ENCODE peak calls at places on chromosomes 11 and 22, in five cellular contexts. One of them, this sample, is unnamed.
A peak's percentile ranks its signal among the peaks of the same experiment; 100 is the strongest.

GRCh38 chr11:115672412-115672811 is 168.2 kb upstream of the CADM1 start:
- DNase-seq in nephron progenitor cell: no peak
- DNase-seq in colonic mucosa: no peak
- DNase-seq in dorsolateral prefrontal cortex: no peak
- DNase-seq in choroid plexus epithelial cell: no peak
- DNase-seq in this sample: no peak

GRCh38 chr11:91880660-91881059 is 344.0 kb upstream of the FAT3 start:
- DNase-seq in nephron progenitor cell: no peak
- DNase-seq in colonic mucosa: no peak
- DNase-seq in dorsolateral prefrontal cortex: no peak
- DNase-seq in choroid plexus epithelial cell: no peak
- DNase-seq in this sample: no peak

GRCh38 chr11:131888230-131888826 is 517.9 kb downstream of the NTM start:
- DNase-seq in nephron progenitor cell: no peak
- DNase-seq in colonic mucosa: no peak
- DNase-seq in dorsolateral prefrontal cortex: no peak
- DNase-seq in choroid plexus epithelial cell: peak; percentile 92
- DNase-seq in this sample: no peak

GRCh38 chr11:111363985-111364384 is 15.1 kb downstream of the POU2AF1 start:
- DNase-seq in nephron progenitor cell: no peak
- DNase-seq in colonic mucosa: no peak
- DNase-seq in dorsolateral prefrontal cortex: no peak
- DNase-seq in choroid plexus epithelial cell: no peak
- DNase-seq in this sample: no peak

GRCh38 chr11:79044211-79044610 is 396.6 kb downstream of the TENM4 start:
- DNase-seq in nephron progenitor cell: no peak
- DNase-seq in colonic mucosa: no peak
- DNase-seq in dorsolateral prefrontal cortex: no peak
- DNase-seq in choroid plexus epithelial cell: no peak
- DNase-seq in this sample: no peak

GRCh38 chr22:18000441-18001039 is 23.8 kb downstream of the MICAL3 start:
- DNase-seq in nephron progenitor cell: peak; percentile 45
- DNase-seq in colonic mucosa: peak; percentile 39
- DNase-seq in dorsolateral prefrontal cortex: no peak
- DNase-seq in choroid plexus epithelial cell: no peak
- DNase-seq in this sample: peak; percentile 27

GRCh38 chr11:94674005-94674491 is 94.1 kb upstream of the AMOTL1 start:
- DNase-seq in nephron progenitor cell: no peak
- DNase-seq in colonic mucosa: no peak
- DNase-seq in dorsolateral prefrontal cortex: no peak
- DNase-seq in choroid plexus epithelial cell: no peak
- DNase-seq in this sample: peak; percentile 17

GRCh38 chr11:115145316-115145715 is 358.9 kb downstream of the CADM1 start:
- DNase-seq in nephron progenitor cell: peak; percentile 30
- DNase-seq in colonic mucosa: no peak
- DNase-seq in dorsolateral prefrontal cortex: no peak
- DNase-seq in choroid plexus epithelial cell: no peak
- DNase-seq in this sample: no peak

GRCh38 chr11:68297812-68298658 is 14.4 kb upstream of the LRP5 start:
- DNase-seq in nephron progenitor cell: peak; percentile 89
- DNase-seq in colonic mucosa: peak; percentile 95
- DNase-seq in dorsolateral prefrontal cortex: peak; percentile 66
- DNase-seq in choroid plexus epithelial cell: peak; percentile 71
- DNase-seq in this sample: peak; percentile 71

GRCh38 chr11:102717280-102717679 is 7.5 kb downstream of the MMP8 start:
- DNase-seq in nephron progenitor cell: no peak
- DNase-seq in colonic mucosa: no peak
- DNase-seq in dorsolateral prefrontal cortex: no peak
- DNase-seq in choroid plexus epithelial cell: no peak
- DNase-seq in this sample: no peak

GRCh38 chr22:37569921-37570660 is 9.8 kb downstream of the LGALS2 start:
- DNase-seq in nephron progenitor cell: no peak
- DNase-seq in colonic mucosa: peak; percentile 76
- DNase-seq in dorsolateral prefrontal cortex: no peak
- DNase-seq in choroid plexus epithelial cell: no peak
- DNase-seq in this sample: no peak

GRCh38 chr22:42400811-42401547 is 31.2 kb downstream of the NFAM1 start:
- DNase-seq in nephron progenitor cell: no peak
- DNase-seq in colonic mucosa: no peak
- DNase-seq in dorsolateral prefrontal cortex: no peak
- DNase-seq in choroid plexus epithelial cell: no peak
- DNase-seq in this sample: no peak

GRCh38 chr22:42397332-42398246 is 34.6 kb downstream of the NFAM1 start:
- DNase-seq in nephron progenitor cell: no peak
- DNase-seq in colonic mucosa: no peak
- DNase-seq in dorsolateral prefrontal cortex: no peak
- DNase-seq in choroid plexus epithelial cell: no peak
- DNase-seq in this sample: no peak

GRCh38 chr22:42396621-42397331 is 35.4 kb downstream of the NFAM1 start:
- DNase-seq in nephron progenitor cell: no peak
- DNase-seq in colonic mucosa: no peak
- DNase-seq in dorsolateral prefrontal cortex: no peak
- DNase-seq in choroid plexus epithelial cell: no peak
- DNase-seq in this sample: no peak

GRCh38 chr22:42401562-42402334 is 30.5 kb downstream of the NFAM1 start:
- DNase-seq in nephron progenitor cell: no peak
- DNase-seq in colonic mucosa: no peak
- DNase-seq in dorsolateral prefrontal cortex: no peak
- DNase-seq in choroid plexus epithelial cell: no peak
- DNase-seq in this sample: no peak

GRCh38 chr22:42399315-42400271 is 32.6 kb downstream of the NFAM1 start:
- DNase-seq in nephron progenitor cell: peak; percentile 44
- DNase-seq in colonic mucosa: peak; percentile 36
- DNase-seq in dorsolateral prefrontal cortex: no peak
- DNase-seq in choroid plexus epithelial cell: peak; percentile 50
- DNase-seq in this sample: no peak
- TF ChIP-seq CTCF in nephron progenitor cell: no peak
- TF ChIP-seq CTCF in colonic mucosa: no peak
- TF ChIP-seq CTCF in dorsolateral prefrontal cortex: no peak
- TF ChIP-seq CTCF in choroid plexus epithelial cell: no peak
- TF ChIP-seq CTCF in this sample: no peak

GRCh38 chr11:9990221-9990973 is 303.6 kb downstream of the SBF2 start:
- DNase-seq in nephron progenitor cell: no peak
- DNase-seq in colonic mucosa: no peak
- DNase-seq in dorsolateral prefrontal cortex: no peak
- DNase-seq in choroid plexus epithelial cell: peak; percentile 74
- DNase-seq in this sample: no peak
- TF ChIP-seq CTCF in nephron progenitor cell: no peak
- TF ChIP-seq CTCF in colonic mucosa: no peak
- TF ChIP-seq CTCF in dorsolateral prefrontal cortex: no peak
- TF ChIP-seq CTCF in choroid plexus epithelial cell: peak; percentile 45
- TF ChIP-seq CTCF in this sample: no peak

DNA sequence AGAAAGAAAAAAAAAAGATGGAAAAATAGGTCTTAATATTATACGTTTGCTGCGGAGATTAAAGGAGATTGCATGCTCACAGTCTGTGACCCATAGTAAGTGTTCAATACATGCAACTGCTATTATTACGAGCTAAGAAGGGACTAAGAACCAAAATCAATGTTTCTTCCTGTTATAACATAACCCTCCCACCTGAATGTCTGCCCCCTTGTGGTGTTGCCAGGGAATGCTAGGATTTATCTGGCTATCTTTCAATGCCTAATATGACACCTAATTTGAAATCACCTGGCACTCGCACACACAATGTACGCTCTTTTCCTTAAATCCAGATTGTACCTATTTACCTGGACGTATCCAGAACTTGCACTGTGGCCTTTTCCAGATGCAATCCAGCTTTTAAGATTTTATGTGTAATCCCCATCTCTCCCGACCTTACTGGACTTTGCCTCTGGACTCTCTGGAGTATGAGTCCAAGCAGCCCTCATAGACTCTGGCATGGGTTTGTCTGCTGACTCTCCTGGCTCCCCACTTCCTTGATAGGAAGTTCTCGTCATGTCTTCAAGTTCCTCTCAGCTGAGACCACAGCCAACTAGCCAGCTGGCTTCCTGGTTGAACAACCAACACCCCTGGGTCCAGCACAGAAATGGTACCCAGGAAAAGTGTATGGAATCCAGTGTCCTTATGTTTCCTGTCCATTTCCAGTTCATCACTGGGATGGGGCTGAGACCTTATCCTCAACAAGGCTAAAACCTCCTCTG is 151.5 kb downstream of the CCDC34 start:
- DNase-seq in nephron progenitor cell: no peak
- DNase-seq in colonic mucosa: no peak
- DNase-seq in dorsolateral prefrontal cortex: no peak
- DNase-seq in choroid plexus epithelial cell: no peak
- DNase-seq in this sample: peak; percentile 27
- TF ChIP-seq CTCF in nephron progenitor cell: peak; percentile 29
- TF ChIP-seq CTCF in colonic mucosa: peak; percentile 39
- TF ChIP-seq CTCF in dorsolateral prefrontal cortex: peak; percentile 24
- TF ChIP-seq CTCF in choroid plexus epithelial cell: peak; percentile 54
- TF ChIP-seq CTCF in this sample: peak; percentile 23

GRCh38 chr11:96228472-96228871 is 114.5 kb downstream of the MAML2 start:
- DNase-seq in nephron progenitor cell: no peak
- DNase-seq in colonic mucosa: peak; percentile 34
- DNase-seq in dorsolateral prefrontal cortex: no peak
- DNase-seq in choroid plexus epithelial cell: peak; percentile 97
- DNase-seq in this sample: peak; percentile 92
- TF ChIP-seq CTCF in nephron progenitor cell: no peak
- TF ChIP-seq CTCF in colonic mucosa: no peak
- TF ChIP-seq CTCF in dorsolateral prefrontal cortex: no peak
- TF ChIP-seq CTCF in choroid plexus epithelial cell: no peak
- TF ChIP-seq CTCF in this sample: no peak